ENCODE peak calls at places on chromosome 11, in eight cellular contexts. V is A172, Z is RKO, O is transverse colon, J is coronary artery, M is fibroblast of gingiva, T is IMR-90, U is NCI-H1105 treated with DMSO at 0.1 percent for 48 hours. P is an unnamed sample.

GRCh38 chr11:19790831-19791552 is 78.4 kb downstream of the NAV2 start:
- DNase-seq in V (no peak), Z (no peak), O (peak; percentile 86), J (no peak), M (no peak), T (no peak), U (no peak), P (no peak)

GRCh38 chr11:18669629-18670162 is 28.9 kb upstream of the TMEM86A start:
- DNase-seq in V (peak; percentile 37), Z (no peak), O (no peak), J (no peak), M (no peak), T (no peak), U (no peak), P (no peak)

GRCh38 chr11:132427611-132428010 is 1057.2 kb downstream of the NTM start:
- DNase-seq in V (peak; percentile 54), Z (no peak), O (no peak), J (no peak), M (no peak), T (no peak), U (no peak), P (no peak)

GRCh38 chr11:94762995-94763394 is 5.2 kb upstream of the AMOTL1 start:
- DNase-seq in V (no peak), Z (no peak), O (no peak), J (no peak), M (no peak), T (no peak), U (no peak), P (no peak)

GRCh38 chr11:107562647-107563208 is 2.8 kb downstream of the ALKBH8 start:
- DNase-seq in V (peak; percentile 76), Z (peak; percentile 99), O (no peak), J (no peak), M (no peak), T (peak; percentile 91), U (no peak), P (no peak)

GRCh38 chr11:94455861-94456260 is 37.8 kb downstream of the MRE11 start:
- DNase-seq in V (no peak), Z (no peak), O (no peak), J (no peak), M (no peak), T (no peak), U (no peak), P (no peak)

GRCh38 chr11:94895451-94895850 is 77.9 kb downstream of the CWC15 start:
- DNase-seq in V (peak; percentile 5), Z (no peak), O (no peak), J (no peak), M (peak; percentile 86), T (peak; percentile 80), U (no peak), P (no peak)

GRCh38 chr11:61315260-61315659 is 17.6 kb downstream of the DDB1 start:
- DNase-seq in V (no peak), Z (no peak), O (no peak), J (no peak), M (no peak), T (no peak), U (no peak), P (no peak)

GRCh38 chr11:116946414-116946813 is 109.0 kb upstream of the APOA1 start:
- DNase-seq in V (no peak), Z (no peak), O (no peak), J (no peak), M (no peak), T (peak; percentile 59), U (no peak), P (no peak)

GRCh38 chr11:64207247-64208085 is 945 bp downstream of the FERMT3 start:
- DNase-seq in V (peak; percentile 94), Z (peak; percentile 76), O (peak; percentile 74), J (peak; percentile 85), M (peak; percentile 74), T (peak; percentile 78), U (no peak), P (no peak)

GRCh38 chr11:37105456-37105855 is 507.4 kb upstream of the RAG2 start:
- DNase-seq in V (no peak), Z (no peak), O (no peak), J (no peak), M (no peak), T (no peak), U (no peak), P (no peak)

GRCh38 chr11:123357990-123358827 is 71.9 kb upstream of the GRAMD1B start:
- DNase-seq in V (no peak), Z (no peak), O (peak; percentile 14), J (no peak), M (no peak), T (peak; percentile 2), U (peak; percentile 83), P (peak; percentile 59)

GRCh38 chr11:77375114-77375513 is 73.6 kb upstream of the GDPD4 start:
- DNase-seq in V (no peak), Z (no peak), O (no peak), J (no peak), M (peak; percentile 6), T (peak; percentile 57), U (no peak), P (no peak)

GRCh38 chr11:64131657-64132387 is 34.1 kb downstream of the MACROD1 start:
- DNase-seq in V (no peak), Z (no peak), O (no peak), J (no peak), M (no peak), T (no peak), U (peak; percentile 60), P (no peak)

GRCh38 chr11:128201801-128202200 is 385.6 kb downstream of the ETS1 start:
- DNase-seq in V (no peak), Z (no peak), O (no peak), J (no peak), M (no peak), T (no peak), U (no peak), P (no peak)

GRCh38 chr11:12592283-12592682 is 81.9 kb upstream of the TEAD1 start:
- DNase-seq in V (no peak), Z (no peak), O (no peak), J (no peak), M (no peak), T (no peak), U (no peak), P (no peak)

GRCh38 chr11:100396281-100396680 is 290.8 kb upstream of the ARHGAP42 start:
- DNase-seq in V (no peak), Z (no peak), O (no peak), J (no peak), M (no peak), T (no peak), U (no peak), P (no peak)

GRCh38 chr11:97684486-97685439 is 1295.0 kb downstream of the JRKL start:
- DNase-seq in V (no peak), Z (no peak), O (no peak), J (no peak), M (no peak), T (no peak), U (no peak), P (no peak)

GRCh38 chr11:89015614-89016013 is 50.2 kb downstream of the GRM5 start:
- DNase-seq in V (no peak), Z (no peak), O (no peak), J (no peak), M (no peak), T (no peak), U (peak; percentile 68), P (peak; percentile 68)

GRCh38 chr11:45247433-45247832 is 38.7 kb downstream of the SYT13 start:
- DNase-seq in V (no peak), Z (no peak), O (no peak), J (no peak), M (no peak), T (no peak), U (no peak), P (no peak)

GRCh38 chr11:124756033-124756752 is 4.1 kb upstream of the VSIG2 start:
- DNase-seq in V (no peak), Z (no peak), O (no peak), J (no peak), M (no peak), T (no peak), U (no peak), P (no peak)

GRCh38 chr11:15819679-15820286 is 536.6 kb downstream of the SOX6 start:
- DNase-seq in V (peak; percentile 35), Z (peak; percentile 50), O (peak; percentile 87), J (no peak), M (peak; percentile 31), T (peak; percentile 19), U (no peak), P (peak; percentile 45)